ENCODE peak calls at places on chromosomes 11 and 22, in nine cellular contexts. One of them, this sample, is unnamed.

GRCh38 chr11:65053826-65054503 is 4.4 kb downstream of the NAALADL1 start:
- DNase-seq in lung: no peak
- DNase-seq in cardiac muscle cell: no peak
- DNase-seq in left ventricle myocardium inferior: no peak
- DNase-seq in CD4-positive, CD25-positive, alpha-beta regulatory T cell: peak; percentile 28
- DNase-seq in left lung: no peak
- DNase-seq in heart left ventricle: no peak
- DNase-seq in effector memory CD4-positive, alpha-beta T cell: peak; percentile 16
- DNase-seq in A673: no peak
- DNase-seq in this sample: no peak

GRCh38 chr22:30675436-30675835 is 7.8 kb upstream of the DUSP18 start:
- DNase-seq in left ventricle myocardium inferior: no peak
- DNase-seq in lung: no peak
- DNase-seq in effector memory CD4-positive, alpha-beta T cell: no peak
- DNase-seq in cardiac muscle cell: no peak
- DNase-seq in left lung: no peak
- DNase-seq in heart left ventricle: no peak
- DNase-seq in A673: no peak
- DNase-seq in CD4-positive, CD25-positive, alpha-beta regulatory T cell: no peak
- DNase-seq in this sample: peak; percentile 79

GRCh38 chr11:44361883-44362282 is 51.9 kb upstream of the ALX4 start:
- DNase-seq in cardiac muscle cell: no peak
- DNase-seq in CD4-positive, CD25-positive, alpha-beta regulatory T cell: no peak
- DNase-seq in A673: peak; percentile 35
- DNase-seq in effector memory CD4-positive, alpha-beta T cell: no peak
- DNase-seq in lung: no peak
- DNase-seq in heart left ventricle: no peak
- DNase-seq in left ventricle myocardium inferior: no peak
- DNase-seq in left lung: no peak
- DNase-seq in this sample: peak; percentile 14

GRCh38 chr22:35437038-35437437 is 37.1 kb downstream of the MCM5 start:
- DNase-seq in CD4-positive, CD25-positive, alpha-beta regulatory T cell: no peak
- DNase-seq in heart left ventricle: no peak
- DNase-seq in left ventricle myocardium inferior: no peak
- DNase-seq in cardiac muscle cell: no peak
- DNase-seq in left lung: no peak
- DNase-seq in lung: no peak
- DNase-seq in A673: peak; percentile 37
- DNase-seq in effector memory CD4-positive, alpha-beta T cell: no peak
- DNase-seq in this sample: peak; percentile 50

GRCh38 chr22:17258015-17258827 is 39.0 kb upstream of the ADA2 start:
- DNase-seq in CD4-positive, CD25-positive, alpha-beta regulatory T cell: peak; percentile 52
- DNase-seq in A673: peak; percentile 52
- DNase-seq in cardiac muscle cell: peak; percentile 79
- DNase-seq in effector memory CD4-positive, alpha-beta T cell: peak; percentile 11
- DNase-seq in left ventricle myocardium inferior: peak; percentile 69
- DNase-seq in lung: peak; percentile 42
- DNase-seq in left lung: peak; percentile 69
- DNase-seq in heart left ventricle: peak; percentile 44
- DNase-seq in this sample: peak; percentile 29

GRCh38 chr22:31739795-31740201 is 10.1 kb downstream of the PRR14L start:
- DNase-seq in A673: no peak
- DNase-seq in effector memory CD4-positive, alpha-beta T cell: no peak
- DNase-seq in lung: no peak
- DNase-seq in cardiac muscle cell: no peak
- DNase-seq in left ventricle myocardium inferior: no peak
- DNase-seq in CD4-positive, CD25-positive, alpha-beta regulatory T cell: no peak
- DNase-seq in heart left ventricle: no peak
- DNase-seq in left lung: peak; percentile 44
- DNase-seq in this sample: no peak

GRCh38 chr11:2196970-2197770 is 25.6 kb upstream of the TH start:
- DNase-seq in effector memory CD4-positive, alpha-beta T cell: peak; percentile 33
- DNase-seq in A673: peak; percentile 58
- DNase-seq in heart left ventricle: peak; percentile 74
- DNase-seq in lung: peak; percentile 73
- DNase-seq in left ventricle myocardium inferior: peak; percentile 68
- DNase-seq in CD4-positive, CD25-positive, alpha-beta regulatory T cell: peak; percentile 66
- DNase-seq in cardiac muscle cell: peak; percentile 90
- DNase-seq in left lung: peak; percentile 74
- DNase-seq in this sample: peak; percentile 89

GRCh38 chr11:131118247-131118646 is 202.0 kb upstream of the SNX19 start:
- DNase-seq in CD4-positive, CD25-positive, alpha-beta regulatory T cell: no peak
- DNase-seq in cardiac muscle cell: no peak
- DNase-seq in effector memory CD4-positive, alpha-beta T cell: no peak
- DNase-seq in heart left ventricle: no peak
- DNase-seq in A673: no peak
- DNase-seq in left ventricle myocardium inferior: no peak
- DNase-seq in left lung: no peak
- DNase-seq in lung: no peak
- DNase-seq in this sample: no peak

GRCh38 chr22:24486501-24486921 is 8.6 kb upstream of the UPB1 start:
- DNase-seq in cardiac muscle cell: no peak
- DNase-seq in heart left ventricle: no peak
- DNase-seq in lung: no peak
- DNase-seq in left ventricle myocardium inferior: no peak
- DNase-seq in effector memory CD4-positive, alpha-beta T cell: no peak
- DNase-seq in A673: peak; percentile 46
- DNase-seq in CD4-positive, CD25-positive, alpha-beta regulatory T cell: no peak
- DNase-seq in left lung: no peak
- DNase-seq in this sample: no peak

GRCh38 chr11:67367836-67368227 is 5.6 kb downstream of the CLCF1 start:
- DNase-seq in heart left ventricle: no peak
- DNase-seq in effector memory CD4-positive, alpha-beta T cell: no peak
- DNase-seq in cardiac muscle cell: no peak
- DNase-seq in A673: no peak
- DNase-seq in left ventricle myocardium inferior: no peak
- DNase-seq in lung: no peak
- DNase-seq in left lung: no peak
- DNase-seq in CD4-positive, CD25-positive, alpha-beta regulatory T cell: no peak
- DNase-seq in this sample: no peak

GRCh38 chr11:940496-941135 is 14.9 kb downstream of the AP2A2 start:
- DNase-seq in left lung: no peak
- DNase-seq in effector memory CD4-positive, alpha-beta T cell: no peak
- DNase-seq in A673: no peak
- DNase-seq in left ventricle myocardium inferior: no peak
- DNase-seq in cardiac muscle cell: no peak
- DNase-seq in heart left ventricle: no peak
- DNase-seq in lung: no peak
- DNase-seq in CD4-positive, CD25-positive, alpha-beta regulatory T cell: no peak
- DNase-seq in this sample: no peak

GRCh38 chr11:134453441-134453840 is 41.4 kb upstream of the B3GAT1 start:
- DNase-seq in A673: no peak
- DNase-seq in left lung: no peak
- DNase-seq in CD4-positive, CD25-positive, alpha-beta regulatory T cell: no peak
- DNase-seq in effector memory CD4-positive, alpha-beta T cell: no peak
- DNase-seq in heart left ventricle: no peak
- DNase-seq in lung: no peak
- DNase-seq in left ventricle myocardium inferior: no peak
- DNase-seq in cardiac muscle cell: no peak
- DNase-seq in this sample: no peak
- H3K27me3 ChIP-seq in A673: no peaks in the 10 kb centered on the region
- H3K27me3 ChIP-seq in left lung: no peaks in the 10 kb centered on the region
- H3K27me3 ChIP-seq in CD4-positive, CD25-positive, alpha-beta regulatory T cell: no peaks in the 10 kb centered on the region
- H3K27me3 ChIP-seq in effector memory CD4-positive, alpha-beta T cell: no peaks in the 10 kb centered on the region
- H3K27me3 ChIP-seq in heart left ventricle: no peaks in the 10 kb centered on the region
- H3K27me3 ChIP-seq in lung: no peaks in the 10 kb centered on the region
- H3K27me3 ChIP-seq in left ventricle myocardium inferior: peaks cover 17% of the 10 kb centered on the region
- H3K27me3 ChIP-seq in cardiac muscle cell: no peaks in the 10 kb centered on the region
- H3K27me3 ChIP-seq in this sample: no peaks in the 10 kb centered on the region

DNA sequence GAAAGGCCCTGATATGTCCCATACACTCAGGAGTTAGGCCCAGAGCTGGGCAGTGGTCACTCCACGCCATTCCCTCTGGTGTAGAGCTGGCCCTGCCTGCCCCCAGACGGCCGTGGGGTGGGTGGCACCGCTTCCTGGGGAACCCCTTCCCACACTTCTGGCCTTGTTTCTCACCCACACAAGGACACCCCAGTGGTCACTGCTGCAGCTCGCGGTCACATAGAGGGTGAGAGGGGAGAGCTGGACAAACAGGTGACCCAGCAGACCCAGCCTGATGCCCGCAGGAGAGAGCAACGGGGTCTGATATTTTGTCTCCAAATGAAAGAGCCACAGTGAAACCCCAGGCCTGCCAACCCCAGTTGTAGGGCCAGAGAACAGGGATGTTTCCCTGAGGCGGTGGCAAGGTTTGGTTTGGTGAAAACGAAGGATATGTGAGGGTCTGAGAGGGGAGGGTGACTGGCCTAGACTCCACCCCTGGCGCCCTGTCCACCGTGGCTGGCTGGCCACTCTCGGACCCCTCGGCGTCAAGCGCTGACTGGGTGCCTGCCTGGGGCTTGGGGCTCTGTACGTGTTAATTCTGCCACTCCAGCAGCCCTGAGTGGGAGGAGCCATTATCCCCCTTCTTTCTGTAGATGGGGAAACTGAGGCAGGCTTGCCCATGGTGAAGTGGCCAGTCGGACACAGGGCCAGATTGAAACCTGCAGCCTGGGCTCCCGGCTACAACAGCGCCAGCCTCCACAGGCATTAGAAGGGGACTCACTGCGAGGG is 71.0 kb upstream of the PPARA start:
- DNase-seq in cardiac muscle cell: no peak
- DNase-seq in A673: peak; percentile 54
- DNase-seq in lung: no peak
- DNase-seq in heart left ventricle: peak; percentile 38
- DNase-seq in effector memory CD4-positive, alpha-beta T cell: no peak
- DNase-seq in left lung: peak; percentile 32
- DNase-seq in left ventricle myocardium inferior: peak; percentile 27
- DNase-seq in CD4-positive, CD25-positive, alpha-beta regulatory T cell: no peak
- DNase-seq in this sample: peak; percentile 17
- H3K4me3 ChIP-seq in cardiac muscle cell: no peak overlapping the region
- H3K4me3 ChIP-seq in A673: peak overlapping the region; percentile 85
- H3K4me3 ChIP-seq in lung: peak overlapping the region; percentile 0
- H3K4me3 ChIP-seq in heart left ventricle: peak overlapping the region; percentile 42
- H3K4me3 ChIP-seq in effector memory CD4-positive, alpha-beta T cell: no peak overlapping the region
- H3K4me3 ChIP-seq in left lung: peak overlapping the region; percentile 32
- H3K4me3 ChIP-seq in left ventricle myocardium inferior: peak overlapping the region; percentile 96
- H3K4me3 ChIP-seq in CD4-positive, CD25-positive, alpha-beta regulatory T cell: no peak overlapping the region
- H3K4me3 ChIP-seq in this sample: peak overlapping the region; percentile 86

DNA sequence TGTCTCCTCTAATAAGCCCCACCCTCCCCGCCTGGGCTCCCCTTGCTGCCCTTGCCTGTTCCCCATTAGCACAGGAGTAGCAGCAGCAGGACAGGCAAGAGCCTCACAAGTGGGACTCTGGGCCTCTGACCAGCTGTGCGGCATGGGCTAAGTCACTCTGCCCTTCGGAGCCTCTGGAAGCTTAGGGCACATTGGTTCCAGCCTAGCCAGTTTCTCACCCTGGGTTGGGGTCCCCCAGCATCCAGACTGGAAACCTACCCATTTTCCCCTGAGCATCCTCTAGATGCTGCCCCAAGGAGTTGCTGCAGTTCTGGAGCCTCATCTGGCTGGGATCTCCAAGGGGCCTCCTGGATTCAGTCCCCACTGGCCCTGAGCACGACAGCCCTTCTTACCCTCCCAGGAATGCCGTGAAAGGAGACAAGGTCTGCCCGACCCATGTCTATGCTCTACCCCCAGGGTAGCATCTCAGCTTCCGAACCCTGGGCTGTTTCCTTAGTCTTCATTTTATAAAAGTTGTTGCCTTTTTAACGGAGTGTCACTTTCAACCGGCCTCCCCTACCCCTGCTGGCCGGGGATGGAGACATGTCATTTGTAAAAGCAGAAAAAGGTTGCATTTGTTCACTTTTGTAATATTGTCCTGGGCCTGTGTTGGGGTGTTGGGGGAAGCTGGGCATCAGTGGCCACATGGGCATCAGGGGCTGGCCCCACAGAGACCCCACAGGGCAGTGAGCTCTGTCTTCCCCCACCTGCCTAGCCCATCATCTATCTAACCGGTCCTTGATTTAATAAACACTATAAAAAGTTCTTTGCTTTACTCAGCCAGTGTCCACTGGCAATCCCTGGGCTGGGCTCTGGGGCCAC is 14.4 kb downstream of the TSKU start:
- DNase-seq in A673: no peak
- DNase-seq in heart left ventricle: no peak
- DNase-seq in left ventricle myocardium inferior: no peak
- DNase-seq in lung: no peak
- DNase-seq in effector memory CD4-positive, alpha-beta T cell: no peak
- DNase-seq in left lung: no peak
- DNase-seq in cardiac muscle cell: no peak
- DNase-seq in CD4-positive, CD25-positive, alpha-beta regulatory T cell: no peak
- DNase-seq in this sample: no peak
- H3K4me1 ChIP-seq in A673: peaks cover 34% of the 10 kb centered on the region
- H3K4me1 ChIP-seq in heart left ventricle: peaks cover 33% of the 10 kb centered on the region
- H3K4me1 ChIP-seq in left ventricle myocardium inferior: peaks cover 46% of the 10 kb centered on the region
- H3K4me1 ChIP-seq in lung: no peaks in the 10 kb centered on the region
- H3K4me1 ChIP-seq in effector memory CD4-positive, alpha-beta T cell: peaks cover 10% of the 10 kb centered on the region
- H3K4me1 ChIP-seq in left lung: peaks cover 3% of the 10 kb centered on the region
- H3K4me1 ChIP-seq in cardiac muscle cell: peaks cover 12% of the 10 kb centered on the region
- H3K4me1 ChIP-seq in CD4-positive, CD25-positive, alpha-beta regulatory T cell: peaks cover 10% of the 10 kb centered on the region
- H3K4me1 ChIP-seq in this sample: peaks cover 29% of the 10 kb centered on the region

GRCh38 chr11:74470526-74470925 is 3.2 kb upstream of the KCNE3 start:
- DNase-seq in cardiac muscle cell: no peak
- DNase-seq in left ventricle myocardium inferior: no peak
- DNase-seq in A673: peak; percentile 87
- DNase-seq in heart left ventricle: no peak
- DNase-seq in CD4-positive, CD25-positive, alpha-beta regulatory T cell: no peak
- DNase-seq in lung: no peak
- DNase-seq in effector memory CD4-positive, alpha-beta T cell: no peak
- DNase-seq in left lung: no peak
- DNase-seq in this sample: no peak

GRCh38 chr11:74468521-74469280 is 1.4 kb upstream of the KCNE3 start:
- DNase-seq in left lung: no peak
- DNase-seq in cardiac muscle cell: no peak
- DNase-seq in A673: peak; percentile 88
- DNase-seq in lung: no peak
- DNase-seq in left ventricle myocardium inferior: no peak
- DNase-seq in heart left ventricle: no peak
- DNase-seq in CD4-positive, CD25-positive, alpha-beta regulatory T cell: no peak
- DNase-seq in effector memory CD4-positive, alpha-beta T cell: no peak
- DNase-seq in this sample: no peak

GRCh38 chr11:74472030-74472429 is 4.7 kb upstream of the KCNE3 start:
- DNase-seq in lung: no peak
- DNase-seq in A673: peak; percentile 65
- DNase-seq in left ventricle myocardium inferior: no peak
- DNase-seq in cardiac muscle cell: no peak
- DNase-seq in CD4-positive, CD25-positive, alpha-beta regulatory T cell: no peak
- DNase-seq in heart left ventricle: no peak
- DNase-seq in effector memory CD4-positive, alpha-beta T cell: no peak
- DNase-seq in left lung: no peak
- DNase-seq in this sample: no peak

GRCh38 chr11:74473382-74474201 is 6.2 kb upstream of the KCNE3 start:
- DNase-seq in cardiac muscle cell: no peak
- DNase-seq in CD4-positive, CD25-positive, alpha-beta regulatory T cell: no peak
- DNase-seq in A673: no peak
- DNase-seq in effector memory CD4-positive, alpha-beta T cell: no peak
- DNase-seq in lung: no peak
- DNase-seq in left lung: no peak
- DNase-seq in left ventricle myocardium inferior: no peak
- DNase-seq in heart left ventricle: no peak
- DNase-seq in this sample: no peak

DNA sequence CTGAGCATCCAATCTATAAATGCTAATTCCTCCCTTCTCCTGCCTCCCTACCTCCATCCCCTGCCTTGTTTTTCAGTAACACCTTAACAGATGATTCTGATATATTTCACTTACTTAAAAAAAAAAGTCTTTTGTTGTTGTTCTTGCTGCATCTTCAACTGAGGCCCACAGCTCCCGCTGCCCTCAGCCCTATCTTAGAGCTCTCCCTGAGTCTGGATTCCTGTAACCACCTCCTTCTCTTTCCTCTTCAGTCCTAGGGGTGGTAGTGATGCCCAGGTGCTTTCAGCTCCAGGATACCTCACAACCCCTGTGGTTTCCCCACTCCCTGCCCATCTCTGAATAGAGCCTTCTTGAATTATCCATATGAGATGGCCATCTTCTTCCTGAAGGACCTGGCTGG is 3.7 kb upstream of the KCNE3 start:
- DNase-seq in left ventricle myocardium inferior: no peak
- DNase-seq in effector memory CD4-positive, alpha-beta T cell: no peak
- DNase-seq in CD4-positive, CD25-positive, alpha-beta regulatory T cell: no peak
- DNase-seq in lung: no peak
- DNase-seq in left lung: no peak
- DNase-seq in cardiac muscle cell: no peak
- DNase-seq in heart left ventricle: no peak
- DNase-seq in A673: no peak
- DNase-seq in this sample: no peak
- H3K27me3 ChIP-seq in left ventricle myocardium inferior: no peaks in the 10 kb centered on the region
- H3K27me3 ChIP-seq in effector memory CD4-positive, alpha-beta T cell: peaks cover 12% of the 10 kb centered on the region
- H3K27me3 ChIP-seq in CD4-positive, CD25-positive, alpha-beta regulatory T cell: peaks cover 8% of the 10 kb centered on the region
- H3K27me3 ChIP-seq in lung: no peaks in the 10 kb centered on the region
- H3K27me3 ChIP-seq in left lung: no peaks in the 10 kb centered on the region
- H3K27me3 ChIP-seq in cardiac muscle cell: no peaks in the 10 kb centered on the region
- H3K27me3 ChIP-seq in heart left ventricle: no peaks in the 10 kb centered on the region
- H3K27me3 ChIP-seq in A673: no peaks in the 10 kb centered on the region
- H3K27me3 ChIP-seq in this sample: no peaks in the 10 kb centered on the region

This sample was measured in testis.